ENCODE peak calls at places on chromosome X, in eight cellular contexts. L is MM.1S, D is testis, H is AG10803, X is lower lobe of right lung, Y is mucosa of descending colon, F is brain microvascular endothelial cell, U is GM06990. Q is an unnamed sample.

GRCh38 chrX:63350551-63350950 is 581 bp downstream of the SPIN4 start:
- DNase-seq in H (peak), L (peak), D (peak), Y (peak), X (peak), U (peak), F (no peak), Q (no peak)

GRCh38 chrX:55717521-55718497 is at the start of gene RRAGB:
- DNase-seq in L (peak), X (peak), F (peak), H (peak), D (peak), Y (peak), U (peak), Q (peak)

GRCh38 chrX:122389005-122389404 is 795.1 kb upstream of the GRIA3 start:
- DNase-seq in F (no peak), H (no peak), L (no peak), U (no peak), D (no peak), Y (no peak), X (no peak), Q (no peak)

GRCh38 chrX:32267796-32268195 is 943.6 kb downstream of the DMD start:
- DNase-seq in D (no peak), U (no peak), Y (no peak), F (no peak), L (no peak), X (no peak), H (no peak), Q (no peak)

GRCh38 chrX:78092296-78092695 is 11.8 kb upstream of the PGK1 start:
- DNase-seq in L (peak), F (peak), X (no peak), D (no peak), H (peak), Y (no peak), U (peak), Q (peak)

GRCh38 chrX:45505214-45505613 is 304.5 kb upstream of the DIPK2B start:
- DNase-seq in Y (no peak), D (no peak), H (peak), F (peak), X (no peak), U (no peak), L (no peak), Q (peak)

GRCh38 chrX:8803326-8803725 is 2.1 kb upstream of the FAM9A start:
- DNase-seq in D (no peak), Y (no peak), U (no peak), H (no peak), F (no peak), X (no peak), L (no peak), Q (no peak)

GRCh38 chrX:150482537-150483217 is 85.7 kb upstream of the MTM1 start:
- DNase-seq in F (peak), Y (no peak), H (peak), U (no peak), D (no peak), X (no peak), L (no peak), Q (peak)

GRCh38 chrX:13506574-13506973 is 62.8 kb upstream of the EGFL6 start:
- DNase-seq in H (peak), D (peak), U (no peak), Y (no peak), L (peak), F (peak), X (peak), Q (peak)

GRCh38 chrX:36334508-36335015 is 415.0 kb downstream of the CFAP47 start:
- DNase-seq in Y (no peak), F (no peak), H (no peak), D (no peak), X (no peak), U (no peak), L (no peak), Q (no peak)

GRCh38 chrX:19627533-19627932 is 112.2 kb upstream of the MAP3K15 start:
- DNase-seq in D (no peak), H (peak), L (no peak), F (no peak), U (no peak), Y (no peak), X (no peak), Q (no peak)

GRCh38 chrX:12548746-12549145 is 242.5 kb upstream of the PRPS2 start:
- DNase-seq in L (peak), F (no peak), U (no peak), Y (no peak), X (no peak), H (peak), D (peak), Q (peak)

GRCh38 chrX:126824596-126824995 is 5.1 kb downstream of the PRR32 start:
- DNase-seq in D (no peak), Y (no peak), F (no peak), X (no peak), H (no peak), U (no peak), L (no peak), Q (no peak)

GRCh38 chrX:42195506-42195905 is 272.2 kb upstream of the CASK start:
- DNase-seq in F (no peak), D (no peak), X (no peak), H (no peak), U (no peak), L (no peak), Y (no peak), Q (no peak)

GRCh38 chrX:155857561-155857960 is 23.6 kb upstream of the VAMP7 start:
- DNase-seq in D (no peak), Y (no peak), H (no peak), F (no peak), U (no peak), L (peak), X (no peak), Q (peak)

GRCh38 chrX:129115104-129115503 is 408.2 kb downstream of the SMARCA1 start:
- DNase-seq in H (no peak), Y (no peak), D (peak), X (no peak), U (no peak), F (peak), L (peak), Q (peak)

GRCh38 chrX:41923925-41924693 is 755 bp upstream of the CASK start:
- DNase-seq in Y (no peak), D (peak), L (peak), X (peak), H (peak), U (no peak), F (peak), Q (peak)

GRCh38 chrX:39896951-39897740 is 200.6 kb downstream of the BCOR start:
- DNase-seq in F (peak), H (peak), L (no peak), D (peak), Y (no peak), X (peak), U (no peak), Q (peak)

GRCh38 chrX:134431894-134432293 is 28.1 kb upstream of the HPRT1 start:
- DNase-seq in Y (no peak), X (no peak), U (no peak), L (no peak), F (peak), D (no peak), H (peak), Q (peak)

GRCh38 chrX:44344194-44344593 is 722 bp upstream of the EFHC2 start:
- DNase-seq in D (peak), Y (peak), F (no peak), H (no peak), U (peak), X (peak), L (peak), Q (no peak)

GRCh38 chrX:10198254-10198653 is 41.5 kb downstream of the CLCN4 start:
- DNase-seq in F (no peak), X (no peak), U (no peak), L (no peak), H (peak), D (no peak), Y (no peak), Q (peak)

GRCh38 chrX:9197231-9197630 is 163.3 kb upstream of the FAM9B start:
- DNase-seq in D (no peak), H (peak), Y (no peak), F (no peak), X (no peak), L (no peak), U (no peak), Q (peak)

GRCh38 chrX:18638397-18638796 is 33.5 kb downstream of the RS1 start:
- DNase-seq in L (no peak), F (no peak), Y (no peak), D (no peak), H (no peak), U (no peak), X (no peak), Q (no peak)

GRCh38 chrX:140764401-140764919 is 54.9 kb downstream of the LINC00632 start:
- DNase-seq in H (peak), L (peak), X (peak), U (no peak), Y (peak), F (peak), D (peak), Q (peak)

GRCh38 chrX:46328133-46328532 is 217.1 kb downstream of the ZNF674 start:
- DNase-seq in X (no peak), Y (no peak), F (no peak), D (no peak), U (no peak), H (no peak), L (no peak), Q (no peak)

GRCh38 chrX:73131276-73131675 is 52.0 kb upstream of the PABPC1L2A start:
- DNase-seq in X (no peak), F (no peak), Y (no peak), L (no peak), D (no peak), H (no peak), U (no peak), Q (no peak)
- TF ChIP-seq CTCF in X (no peak), F (no peak), Y (no peak), L (no peak), D (no peak), H (no peak), U (no peak), Q (no peak)

DNA sequence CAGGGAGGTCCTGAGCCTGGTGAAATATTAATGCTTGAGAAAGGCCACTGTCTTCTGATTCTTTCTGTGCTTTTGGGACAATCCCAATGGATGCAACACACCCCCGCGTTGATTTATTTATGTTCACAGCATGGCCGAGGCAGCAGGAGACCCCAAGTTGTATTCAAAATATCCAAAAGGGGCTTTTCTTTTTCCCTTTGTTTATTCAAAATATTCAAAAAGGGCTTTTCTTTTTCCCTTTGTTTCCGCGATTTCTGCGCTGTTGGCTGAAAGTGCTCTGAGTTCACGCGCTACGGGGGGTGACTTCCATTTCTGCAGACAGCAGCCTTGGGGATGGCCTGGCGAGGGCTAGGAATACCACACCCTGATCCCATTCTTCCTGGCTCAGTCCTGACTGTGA is 59.5 kb upstream of the PPP2R3B start:
- DNase-seq in H (no peak), X (peak), D (no peak), F (no peak), U (no peak), Y (no peak), L (no peak), Q (no peak)
- H3K4me3 ChIP-seq in H (no peak), X (no peak), D (no peak), F (no peak), U (no peak), Y (no peak), L (no peak), Q (no peak)

GRCh38 chrX:37509349-37509748 is 62.1 kb upstream of the LANCL3 start:
- DNase-seq in D (no peak), F (peak), X (no peak), U (no peak), H (no peak), L (peak), Y (no peak), Q (peak)
- TF ChIP-seq CTCF in D (no peak), F (peak), X (peak), U (peak), H (peak), L (peak), Y (no peak), Q (peak)

GRCh38 chrX:16883487-16883804 is 13.3 kb upstream of the RBBP7 start:
- DNase-seq in Y (no peak), H (no peak), U (no peak), D (no peak), F (no peak), X (no peak), L (no peak), Q (no peak)
- H3K4me3 ChIP-seq in Y (no peak), H (no peak), U (no peak), D (no peak), F (no peak), X (no peak), L (no peak), Q (no peak)

GRCh38 chrX:29231800-29232199 is 644.6 kb downstream of the IL1RAPL1 start:
- DNase-seq in D (no peak), Y (no peak), H (no peak), L (no peak), F (no peak), X (no peak), U (no peak), Q (peak)
- TF ChIP-seq CTCF in D (no peak), Y (no peak), H (peak), L (no peak), F (peak), X (no peak), U (peak), Q (peak)

DNA sequence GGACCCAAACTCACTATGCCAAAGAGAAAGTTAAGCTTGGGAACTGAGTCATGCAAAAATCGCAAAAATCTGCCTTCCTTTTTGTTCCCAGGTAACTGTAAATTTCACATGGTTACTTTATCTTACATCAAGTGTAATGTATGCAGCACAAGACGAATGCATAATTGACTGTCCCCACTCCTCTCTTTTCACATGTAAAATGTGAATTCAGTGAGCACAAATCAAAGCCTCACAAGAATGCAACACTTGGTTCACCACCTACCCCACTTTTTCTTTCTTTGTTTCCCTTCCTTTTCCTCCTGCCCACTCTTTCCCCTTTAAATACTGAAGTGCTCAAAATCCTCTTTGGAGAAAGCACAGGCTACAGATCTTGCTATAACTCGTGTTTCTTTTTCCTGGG is 53.2 kb downstream of the MAGED4B start:
- DNase-seq in X (no peak), D (no peak), L (no peak), F (no peak), H (no peak), Y (no peak), U (no peak), Q (no peak)
- H3K4me3 ChIP-seq in X (no peak), D (no peak), L (no peak), F (no peak), H (no peak), Y (no peak), U (no peak), Q (no peak)

GRCh38 chrX:82676386-82676785 is 831.7 kb upstream of the POU3F4 start:
- DNase-seq in Y (no peak), L (no peak), H (no peak), U (no peak), F (no peak), D (no peak), X (no peak), Q (peak)
- TF ChIP-seq CTCF in Y (no peak), L (peak), H (no peak), U (peak), F (no peak), D (no peak), X (no peak), Q (peak)

GRCh38 chrX:66163447-66163846 is 600 bp upstream of the HEPH start:
- DNase-seq in X (no peak), Y (no peak), F (no peak), D (no peak), U (no peak), L (no peak), H (no peak), Q (no peak)

GRCh38 chrX:66164470-66164869 is 423 bp downstream of the HEPH start:
- DNase-seq in U (no peak), H (no peak), X (no peak), F (no peak), D (no peak), Y (no peak), L (no peak), Q (no peak)

GRCh38 chrX:66163849-66164401 is at the start of gene HEPH:
- DNase-seq in D (peak), L (no peak), U (no peak), Y (no peak), X (no peak), F (no peak), H (peak), Q (peak)

GRCh38 chrX:66166671-66167070 is 2.6 kb downstream of the HEPH start:
- DNase-seq in U (no peak), F (no peak), D (no peak), X (no peak), H (no peak), L (no peak), Y (no peak), Q (no peak)

DNA sequence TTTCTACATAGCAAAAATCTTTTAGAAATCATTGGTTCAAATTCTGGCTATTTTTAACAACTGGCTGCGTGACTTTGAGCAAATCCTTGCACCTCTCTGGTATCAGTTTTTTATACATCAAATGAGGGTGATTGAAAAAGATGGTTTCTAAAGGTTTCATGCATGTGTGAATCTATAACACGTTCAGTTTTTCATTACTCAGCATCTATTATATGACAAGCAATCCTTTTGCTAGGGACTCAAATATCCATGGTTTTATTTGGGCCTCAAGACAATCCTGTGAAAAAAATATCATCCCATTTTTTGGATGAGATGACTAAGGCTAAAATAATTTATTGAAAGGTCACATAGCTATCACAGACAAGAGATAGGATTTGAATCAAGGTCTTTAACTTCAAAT is 884 bp downstream of the HEPH start:
- DNase-seq in L (no peak), H (no peak), Y (no peak), F (no peak), X (no peak), U (no peak), D (no peak), Q (no peak)
- H3K4me3 ChIP-seq in L (no peak), H (peak), Y (no peak), F (no peak), X (peak), U (no peak), D (no peak), Q (no peak)

Q was measured in cardiac fibroblast.